ENCODE peak calls at places on chromosomes 4 and X, in four cellular contexts. X, T, O and Z are unnamed samples.

GRCh38 chr4:67700119-67700873 is 659 bp downstream of the UBA6 start:
- DNase-seq in X (no peak), T (no peak), O (no peak), Z (peak; percentile 37)

GRCh38 chr4:159871141-159871540 is 768.3 kb downstream of the RAPGEF2 start:
- DNase-seq in X (no peak), T (no peak), O (no peak), Z (no peak)

GRCh38 chr4:149983931-149984330 is 94.3 kb upstream of the DCLK2 start:
- DNase-seq in X (no peak), T (no peak), O (no peak), Z (no peak)

GRCh38 chr4:42562016-42562415 is 94.9 kb downstream of the ATP8A1 start:
- DNase-seq in X (no peak), T (no peak), O (no peak), Z (no peak)

GRCh38 chr4:21013501-21013900 is 313.2 kb downstream of the PACRGL start:
- DNase-seq in X (no peak), T (no peak), O (no peak), Z (no peak)

GRCh38 chrX:10006086-10006485 is 38.9 kb downstream of the CLDN34 start:
- DNase-seq in X (no peak), T (no peak), O (no peak), Z (no peak)

GRCh38 chr4:185845966-185846365 is 34.0 kb upstream of the SORBS2 start:
- DNase-seq in X (no peak), T (no peak), O (no peak), Z (no peak)

GRCh38 chr4:105551968-105552746 is at the start of gene ARHGEF38:
- DNase-seq in X (no peak), T (no peak), O (no peak), Z (no peak)

GRCh38 chr4:17511950-17512795 is at the start of gene QDPR:
- DNase-seq in X (peak; percentile 90), T (peak; percentile 95), O (peak; percentile 95), Z (peak; percentile 51)

GRCh38 chr4:169881769-169882168 is 124.0 kb upstream of the HPF1 start:
- DNase-seq in X (no peak), T (no peak), O (no peak), Z (no peak)

GRCh38 chrX:1427756-1428155 is 25.0 kb downstream of the ASMTL start:
- DNase-seq in X (peak; percentile 62), T (no peak), O (no peak), Z (no peak)

GRCh38 chr4:108834167-108834566 is 71.3 kb upstream of the ETNPPL start:
- DNase-seq in X (no peak), T (no peak), O (no peak), Z (peak; percentile 12)

GRCh38 chr4:965048-965765 is 8.2 kb downstream of the DGKQ start:
- DNase-seq in X (no peak), T (no peak), O (no peak), Z (no peak)

GRCh38 chr4:124641715-124642380 is 70.7 kb downstream of the ANKRD50 start:
- DNase-seq in X (no peak), T (no peak), O (no peak), Z (peak; percentile 83)

GRCh38 chr4:27350161-27350560 is 489.5 kb downstream of the STIM2 start:
- DNase-seq in X (no peak), T (no peak), O (no peak), Z (peak; percentile 52)

GRCh38 chrX:103678199-103678993 is 8.1 kb downstream of the MORF4L2 start:
- DNase-seq in X (no peak), T (no peak), O (no peak), Z (peak; percentile 87)

GRCh38 chr4:159395693-159396092 is 292.8 kb downstream of the RAPGEF2 start:
- DNase-seq in X (no peak), T (no peak), O (no peak), Z (no peak)

GRCh38 chrX:17537652-17538301 is 162.8 kb downstream of the NHS start:
- DNase-seq in X (no peak), T (no peak), O (peak; percentile 39), Z (no peak)

GRCh38 chrX:105018865-105019264 is 201.6 kb downstream of the TEX13A start:
- DNase-seq in X (no peak), T (no peak), O (no peak), Z (no peak)

GRCh38 chrX:65127804-65128203 is 151.6 kb upstream of the ZC4H2 start:
- DNase-seq in X (no peak), T (no peak), O (no peak), Z (no peak)

GRCh38 chrX:7233632-7234406 is 85.9 kb upstream of the PUDP start:
- DNase-seq in X (no peak), T (no peak), O (no peak), Z (peak; percentile 4)

GRCh38 chr4:183333983-183334382 is 11.8 kb upstream of the CLDN24 start:
- DNase-seq in X (no peak), T (no peak), O (no peak), Z (no peak)

GRCh38 chr4:77021614-77022089 is 54.1 kb downstream of the CCNI start:
- DNase-seq in X (peak; percentile 71), T (no peak), O (peak; percentile 28), Z (peak; percentile 97)

GRCh38 chrX:76253432-76253831 is 80.6 kb downstream of the PBDC1 start:
- DNase-seq in X (no peak), T (peak; percentile 20), O (peak; percentile 43), Z (peak; percentile 59)

GRCh38 chr4:112735474-112735951 is 98.6 kb downstream of the LARP7 start:
- DNase-seq in X (no peak), T (no peak), O (no peak), Z (no peak)

GRCh38 chr4:1792158-1792831 is 798 bp upstream of the FGFR3 start:
- DNase-seq in X (no peak), T (no peak), O (no peak), Z (no peak)

GRCh38 chr4:25993564-25994185 is 79.7 kb downstream of the SMIM20 start:
- DNase-seq in X (no peak), T (peak; percentile 32), O (no peak), Z (peak; percentile 29)

GRCh38 chrX:154598656-154599055 is 13.7 kb downstream of the CTAG1A start:
- DNase-seq in X (no peak), T (no peak), O (no peak), Z (no peak)

GRCh38 chr4:130359537-130359936 is 1263.6 kb downstream of the C4orf33 start:
- DNase-seq in X (no peak), T (no peak), O (no peak), Z (peak; percentile 69)
- TF ChIP-seq CTCF in X (peak; percentile 7), T (peak; percentile 52), O (peak; percentile 45), Z (peak; percentile 54)

GRCh38 chr4:52660643-52661042 is 1.5 kb upstream of the USP46 start:
- DNase-seq in X (no peak), T (no peak), O (no peak), Z (no peak)
- H3K4me3 ChIP-seq in X (no peak overlapping the region), T (no peak overlapping the region), O (no peak overlapping the region), Z (no peak overlapping the region)

DNA sequence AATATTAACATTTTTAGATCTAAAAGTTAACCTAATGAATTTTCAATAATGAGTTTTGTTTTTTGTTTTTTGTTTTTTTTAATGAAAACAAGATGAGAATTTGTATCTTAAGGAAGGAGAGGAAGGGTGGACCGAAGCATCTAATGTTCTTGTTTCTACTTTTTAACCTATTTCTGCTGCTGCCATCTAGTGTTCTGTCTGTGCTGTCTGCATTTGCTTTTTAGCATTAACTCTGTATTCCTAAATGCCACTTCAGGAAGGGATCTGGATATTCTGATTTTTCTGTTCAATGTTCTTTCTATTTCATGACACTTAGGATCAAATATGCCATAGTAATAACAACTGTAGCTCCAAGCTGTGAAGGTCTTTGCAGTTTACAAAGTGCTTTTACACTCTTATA is 161.7 kb downstream of the BRWD3 start:
- DNase-seq in X (no peak), T (no peak), O (peak; percentile 21), Z (peak; percentile 56)
- TF ChIP-seq CTCF in X (no peak), T (peak; percentile 48), O (peak; percentile 44), Z (peak; percentile 64)

GRCh38 chr4:40057540-40058091 is 966 bp downstream of the N4BP2 start:
- DNase-seq in X (peak; percentile 90), T (peak; percentile 82), O (peak; percentile 91), Z (peak; percentile 97)

GRCh38 chr4:40058854-40059253 is 2.2 kb downstream of the N4BP2 start:
- DNase-seq in X (no peak), T (no peak), O (no peak), Z (no peak)

GRCh38 chr4:40059362-40059761 is 2.7 kb downstream of the N4BP2 start:
- DNase-seq in X (no peak), T (no peak), O (no peak), Z (no peak)

GRCh38 chr4:40056722-40057539 is at the start of gene N4BP2:
- DNase-seq in X (peak; percentile 90), T (peak; percentile 91), O (peak; percentile 94), Z (peak; percentile 72)

DNA sequence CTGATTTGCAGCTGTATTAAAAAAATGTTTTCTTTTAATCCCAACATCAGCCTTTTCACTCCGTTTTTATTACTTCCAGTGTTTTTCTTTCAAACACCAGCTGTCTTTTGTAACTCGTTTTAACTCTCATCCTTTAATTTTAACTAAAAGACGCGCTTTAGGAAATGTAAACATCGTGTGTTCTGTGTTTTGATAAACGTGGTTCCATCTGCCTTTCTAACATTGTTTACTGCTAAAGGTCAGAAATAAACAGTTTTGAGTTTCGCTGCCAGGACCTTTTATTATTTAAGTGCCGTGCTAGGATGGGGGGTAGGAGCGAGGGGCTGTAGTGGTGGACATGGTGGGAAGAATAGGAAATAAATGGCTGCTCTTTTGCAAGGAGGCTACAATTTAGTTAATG is 1.5 kb downstream of the N4BP2 start:
- DNase-seq in X (no peak), T (no peak), O (no peak), Z (no peak)
- H3K4me3 ChIP-seq in X (peak overlapping the region; percentile 95), T (peak overlapping the region; percentile 81), O (peak overlapping the region; percentile 92), Z (peak overlapping the region; percentile 82)